ENCODE peak calls at places on chromosome 18, in six cellular contexts. One of them, this sample, is unnamed.
A peak's percentile ranks its signal among the peaks of the same experiment; 100 is the strongest.

GRCh38 chr18:44198296-44199284 is 482.1 kb upstream of the SETBP1 start:
- DNase-seq in GM23248: peak; percentile 3
- DNase-seq in RWPE1: no peak
- DNase-seq in lung microvascular endothelial cell: no peak
- DNase-seq in DMS53: no peak
- DNase-seq in NCI-H187: peak; percentile 65
- DNase-seq in this sample: peak; percentile 93

GRCh38 chr18:35619468-35619867 is 37.9 kb downstream of the GALNT1 start:
- DNase-seq in GM23248: peak; percentile 69
- DNase-seq in RWPE1: no peak
- DNase-seq in lung microvascular endothelial cell: no peak
- DNase-seq in DMS53: no peak
- DNase-seq in NCI-H187: no peak
- DNase-seq in this sample: no peak

GRCh38 chr18:58928401-58928800 is 63.7 kb downstream of the ZNF532 start:
- DNase-seq in GM23248: no peak
- DNase-seq in RWPE1: no peak
- DNase-seq in lung microvascular endothelial cell: no peak
- DNase-seq in DMS53: no peak
- DNase-seq in NCI-H187: no peak
- DNase-seq in this sample: no peak

GRCh38 chr18:50757358-50757757 is 62.5 kb downstream of the MRO start:
- DNase-seq in GM23248: no peak
- DNase-seq in RWPE1: no peak
- DNase-seq in lung microvascular endothelial cell: no peak
- DNase-seq in DMS53: no peak
- DNase-seq in NCI-H187: no peak
- DNase-seq in this sample: no peak

GRCh38 chr18:36662000-36662399 is 166.8 kb downstream of the TPGS2 start:
- DNase-seq in GM23248: peak; percentile 28
- DNase-seq in RWPE1: no peak
- DNase-seq in lung microvascular endothelial cell: no peak
- DNase-seq in DMS53: peak; percentile 23
- DNase-seq in NCI-H187: no peak
- DNase-seq in this sample: no peak

GRCh38 chr18:39594206-39594605 is 2028.6 kb upstream of the CELF4 start:
- DNase-seq in GM23248: no peak
- DNase-seq in RWPE1: no peak
- DNase-seq in lung microvascular endothelial cell: no peak
- DNase-seq in DMS53: no peak
- DNase-seq in NCI-H187: no peak
- DNase-seq in this sample: no peak

GRCh38 chr18:26574958-26575864 is 26.9 kb upstream of the KCTD1 start:
- DNase-seq in GM23248: peak; percentile 79
- DNase-seq in RWPE1: peak; percentile 22
- DNase-seq in lung microvascular endothelial cell: peak; percentile 34
- DNase-seq in DMS53: peak; percentile 83
- DNase-seq in NCI-H187: no peak
- DNase-seq in this sample: peak; percentile 36

GRCh38 chr18:48794251-48794970 is 156.4 kb downstream of the SMAD7 start:
- DNase-seq in GM23248: no peak
- DNase-seq in RWPE1: no peak
- DNase-seq in lung microvascular endothelial cell: no peak
- DNase-seq in DMS53: no peak
- DNase-seq in NCI-H187: no peak
- DNase-seq in this sample: no peak

GRCh38 chr18:12308386-12309100 is 502 bp downstream of the TUBB6 start:
- DNase-seq in GM23248: peak; percentile 99
- DNase-seq in RWPE1: peak; percentile 80
- DNase-seq in lung microvascular endothelial cell: peak; percentile 88
- DNase-seq in DMS53: peak; percentile 87
- DNase-seq in NCI-H187: no peak
- DNase-seq in this sample: no peak

GRCh38 chr18:53941601-53942335 is 282.7 kb downstream of the MBD2 start:
- DNase-seq in GM23248: peak; percentile 26
- DNase-seq in RWPE1: no peak
- DNase-seq in lung microvascular endothelial cell: no peak
- DNase-seq in DMS53: peak; percentile 76
- DNase-seq in NCI-H187: no peak
- DNase-seq in this sample: no peak

GRCh38 chr18:68679531-68679930 is 35.4 kb downstream of the TMX3 start:
- DNase-seq in GM23248: peak; percentile 76
- DNase-seq in RWPE1: no peak
- DNase-seq in lung microvascular endothelial cell: no peak
- DNase-seq in DMS53: no peak
- DNase-seq in NCI-H187: no peak
- DNase-seq in this sample: no peak

GRCh38 chr18:25058520-25058919 is 293.4 kb downstream of the ZNF521 start:
- DNase-seq in GM23248: no peak
- DNase-seq in RWPE1: no peak
- DNase-seq in lung microvascular endothelial cell: peak; percentile 14
- DNase-seq in DMS53: peak; percentile 5
- DNase-seq in NCI-H187: no peak
- DNase-seq in this sample: no peak

GRCh38 chr18:73724908-73725307 is 422.7 kb downstream of the FBXO15 start:
- DNase-seq in GM23248: no peak
- DNase-seq in RWPE1: no peak
- DNase-seq in lung microvascular endothelial cell: no peak
- DNase-seq in DMS53: no peak
- DNase-seq in NCI-H187: no peak
- DNase-seq in this sample: no peak

GRCh38 chr18:45688834-45689233 is 35.1 kb upstream of the SLC14A1 start:
- DNase-seq in GM23248: no peak
- DNase-seq in RWPE1: no peak
- DNase-seq in lung microvascular endothelial cell: no peak
- DNase-seq in DMS53: no peak
- DNase-seq in NCI-H187: no peak
- DNase-seq in this sample: no peak

GRCh38 chr18:54845788-54846187 is 17.5 kb downstream of the RAB27B start:
- DNase-seq in GM23248: peak; percentile 39
- DNase-seq in RWPE1: no peak
- DNase-seq in lung microvascular endothelial cell: no peak
- DNase-seq in DMS53: no peak
- DNase-seq in NCI-H187: no peak
- DNase-seq in this sample: no peak

GRCh38 chr18:59056706-59057492 is 82.8 kb upstream of the SEC11C start:
- DNase-seq in GM23248: peak; percentile 77
- DNase-seq in RWPE1: peak; percentile 30
- DNase-seq in lung microvascular endothelial cell: peak; percentile 84
- DNase-seq in DMS53: peak; percentile 91
- DNase-seq in NCI-H187: peak; percentile 18
- DNase-seq in this sample: no peak

GRCh38 chr18:80009661-80010550 is 21.5 kb upstream of the TXNL4A start:
- DNase-seq in GM23248: peak; percentile 100
- DNase-seq in RWPE1: peak; percentile 91
- DNase-seq in lung microvascular endothelial cell: peak; percentile 91
- DNase-seq in DMS53: peak; percentile 42
- DNase-seq in NCI-H187: no peak
- DNase-seq in this sample: no peak

GRCh38 chr18:76927216-76927725 is 104.9 kb downstream of the ZNF236 start:
- DNase-seq in GM23248: no peak
- DNase-seq in RWPE1: no peak
- DNase-seq in lung microvascular endothelial cell: no peak
- DNase-seq in DMS53: no peak
- DNase-seq in NCI-H187: no peak
- DNase-seq in this sample: no peak

GRCh38 chr18:56238576-56238975 is 399.8 kb downstream of the TXNL1 start:
- DNase-seq in GM23248: peak; percentile 43
- DNase-seq in RWPE1: no peak
- DNase-seq in lung microvascular endothelial cell: no peak
- DNase-seq in DMS53: peak; percentile 43
- DNase-seq in NCI-H187: no peak
- DNase-seq in this sample: no peak

GRCh38 chr18:79515944-79516351 is 120.2 kb downstream of the NFATC1 start:
- DNase-seq in GM23248: no peak
- DNase-seq in RWPE1: no peak
- DNase-seq in lung microvascular endothelial cell: no peak
- DNase-seq in DMS53: no peak
- DNase-seq in NCI-H187: no peak
- DNase-seq in this sample: no peak

GRCh38 chr18:43571078-43571689 is 293.9 kb upstream of the SYT4 start:
- DNase-seq in GM23248: peak; percentile 58
- DNase-seq in RWPE1: peak; percentile 16
- DNase-seq in lung microvascular endothelial cell: peak; percentile 53
- DNase-seq in DMS53: peak; percentile 82
- DNase-seq in NCI-H187: peak; percentile 2
- DNase-seq in this sample: no peak

GRCh38 chr18:76406791-76407190 is 88.3 kb downstream of the ZNF516 start:
- DNase-seq in GM23248: no peak
- DNase-seq in RWPE1: no peak
- DNase-seq in lung microvascular endothelial cell: no peak
- DNase-seq in DMS53: no peak
- DNase-seq in NCI-H187: no peak
- DNase-seq in this sample: no peak

GRCh38 chr18:59697236-59697932 is at the start of gene CCBE1:
- DNase-seq in GM23248: peak; percentile 85
- DNase-seq in RWPE1: no peak
- DNase-seq in lung microvascular endothelial cell: peak; percentile 80
- DNase-seq in DMS53: peak; percentile 91
- DNase-seq in NCI-H187: no peak
- DNase-seq in this sample: no peak

GRCh38 chr18:28041366-28041765 is 135.6 kb downstream of the CDH2 start:
- DNase-seq in GM23248: peak; percentile 87
- DNase-seq in RWPE1: no peak
- DNase-seq in lung microvascular endothelial cell: peak; percentile 47
- DNase-seq in DMS53: peak; percentile 2
- DNase-seq in NCI-H187: no peak
- DNase-seq in this sample: no peak

GRCh38 chr18:9738266-9738969 is 30.3 kb downstream of the RAB31 start:
- DNase-seq in GM23248: no peak
- DNase-seq in RWPE1: no peak
- DNase-seq in lung microvascular endothelial cell: no peak
- DNase-seq in DMS53: no peak
- DNase-seq in NCI-H187: no peak
- DNase-seq in this sample: no peak

GRCh38 chr18:24276994-24277393 is 120.6 kb downstream of the OSBPL1A start:
- DNase-seq in GM23248: no peak
- DNase-seq in RWPE1: no peak
- DNase-seq in lung microvascular endothelial cell: no peak
- DNase-seq in DMS53: no peak
- DNase-seq in NCI-H187: no peak
- DNase-seq in this sample: no peak

GRCh38 chr18:63440219-63440618 is 17.9 kb upstream of the VPS4B start:
- DNase-seq in GM23248: peak; percentile 89
- DNase-seq in RWPE1: no peak
- DNase-seq in lung microvascular endothelial cell: no peak
- DNase-seq in DMS53: no peak
- DNase-seq in NCI-H187: no peak
- DNase-seq in this sample: no peak

GRCh38 chr18:21051615-21052014 is 60.0 kb downstream of the ROCK1 start:
- DNase-seq in GM23248: no peak
- DNase-seq in RWPE1: no peak
- DNase-seq in lung microvascular endothelial cell: no peak
- DNase-seq in DMS53: no peak
- DNase-seq in NCI-H187: no peak
- DNase-seq in this sample: no peak

GRCh38 chr18:26327062-26327461 is 100.8 kb downstream of the TAF4B start:
- DNase-seq in GM23248: peak; percentile 17
- DNase-seq in RWPE1: peak; percentile 14
- DNase-seq in lung microvascular endothelial cell: no peak
- DNase-seq in DMS53: no peak
- DNase-seq in NCI-H187: no peak
- DNase-seq in this sample: no peak

GRCh38 chr18:35695384-35695783 is 113.8 kb downstream of the GALNT1 start:
- DNase-seq in GM23248: no peak
- DNase-seq in RWPE1: no peak
- DNase-seq in lung microvascular endothelial cell: no peak
- DNase-seq in DMS53: no peak
- DNase-seq in NCI-H187: no peak
- DNase-seq in this sample: no peak

This sample was measured in DMS79.